ENCODE peak calls at places on chromosomes 4 and X, in five cellular contexts. One of them, this sample, is unnamed.

GRCh38 chrX:118178450-118178849 is 61.8 kb upstream of the KLHL13 start:
- DNase-seq in HEK293T: no peak
- DNase-seq in SK-N-SH: no peak
- DNase-seq in K562: no peak
- DNase-seq in GM12878: no peak
- DNase-seq in this sample: no peak

GRCh38 chr4:137660211-137660610 is 127.9 kb upstream of the PCDH18 start:
- DNase-seq in HEK293T: no peak
- DNase-seq in SK-N-SH: no peak
- DNase-seq in K562: no peak
- DNase-seq in GM12878: no peak
- DNase-seq in this sample: no peak

GRCh38 chrX:107448625-107449468 is 605 bp upstream of the FRMPD3 start:
- DNase-seq in HEK293T: peak; percentile 48
- DNase-seq in SK-N-SH: peak; percentile 46
- DNase-seq in K562: no peak
- DNase-seq in GM12878: no peak
- DNase-seq in this sample: no peak

GRCh38 chrX:127038065-127038464 is 218.5 kb downstream of the PRR32 start:
- DNase-seq in HEK293T: peak; percentile 7
- DNase-seq in SK-N-SH: no peak
- DNase-seq in K562: no peak
- DNase-seq in GM12878: no peak
- DNase-seq in this sample: no peak

GRCh38 chr4:38677466-38677865 is 13.5 kb downstream of the KLF3 start:
- DNase-seq in HEK293T: no peak
- DNase-seq in SK-N-SH: no peak
- DNase-seq in K562: no peak
- DNase-seq in GM12878: no peak
- DNase-seq in this sample: no peak

GRCh38 chrX:153993079-153993478 is 20.5 kb downstream of the TMEM187 start:
- DNase-seq in HEK293T: no peak
- DNase-seq in SK-N-SH: no peak
- DNase-seq in K562: no peak
- DNase-seq in GM12878: no peak
- DNase-seq in this sample: no peak

GRCh38 chr4:180909279-180909678 is 1333.9 kb upstream of the TENM3 start:
- DNase-seq in HEK293T: peak; percentile 13
- DNase-seq in SK-N-SH: no peak
- DNase-seq in K562: no peak
- DNase-seq in GM12878: no peak
- DNase-seq in this sample: no peak

GRCh38 chr4:53651142-53651720 is 59.9 kb upstream of the LNX1 start:
- DNase-seq in HEK293T: no peak
- DNase-seq in SK-N-SH: no peak
- DNase-seq in K562: no peak
- DNase-seq in GM12878: no peak
- DNase-seq in this sample: no peak

GRCh38 chr4:160318567-160319220 is 1215.8 kb downstream of the RAPGEF2 start:
- DNase-seq in HEK293T: no peak
- DNase-seq in SK-N-SH: no peak
- DNase-seq in K562: no peak
- DNase-seq in GM12878: no peak
- DNase-seq in this sample: no peak

GRCh38 chr4:136355970-136356369 is 1176.3 kb downstream of the PCDH18 start:
- DNase-seq in HEK293T: no peak
- DNase-seq in SK-N-SH: no peak
- DNase-seq in K562: no peak
- DNase-seq in GM12878: no peak
- DNase-seq in this sample: no peak

GRCh38 chr4:33080262-33080661 is 2360.1 kb downstream of the PCDH7 start:
- DNase-seq in HEK293T: no peak
- DNase-seq in SK-N-SH: no peak
- DNase-seq in K562: no peak
- DNase-seq in GM12878: no peak
- DNase-seq in this sample: no peak

GRCh38 chr4:3571921-3572320 is 39.7 kb upstream of the LRPAP1 start:
- DNase-seq in HEK293T: no peak
- DNase-seq in SK-N-SH: no peak
- DNase-seq in K562: no peak
- DNase-seq in GM12878: no peak
- DNase-seq in this sample: no peak

GRCh38 chrX:16671005-16671404 is 21.0 kb downstream of the S100G start:
- DNase-seq in HEK293T: peak; percentile 42
- DNase-seq in SK-N-SH: peak; percentile 60
- DNase-seq in K562: peak; percentile 46
- DNase-seq in GM12878: no peak
- DNase-seq in this sample: peak; percentile 5

GRCh38 chr4:183097251-183098079 is 1.6 kb upstream of the WWC2 start:
- DNase-seq in HEK293T: no peak
- DNase-seq in SK-N-SH: no peak
- DNase-seq in K562: no peak
- DNase-seq in GM12878: no peak
- DNase-seq in this sample: no peak

GRCh38 chr4:184007891-184008290 is 102.8 kb downstream of the STOX2 start:
- DNase-seq in HEK293T: no peak
- DNase-seq in SK-N-SH: no peak
- DNase-seq in K562: no peak
- DNase-seq in GM12878: no peak
- DNase-seq in this sample: no peak

GRCh38 chrX:131729295-131729694 is 185.4 kb downstream of the OR13H1 start:
- DNase-seq in HEK293T: peak; percentile 54
- DNase-seq in SK-N-SH: peak; percentile 63
- DNase-seq in K562: no peak
- DNase-seq in GM12878: peak; percentile 88
- DNase-seq in this sample: no peak

GRCh38 chr4:69057620-69058409 is 38.5 kb upstream of the UGT2B7 start:
- DNase-seq in HEK293T: no peak
- DNase-seq in SK-N-SH: no peak
- DNase-seq in K562: no peak
- DNase-seq in GM12878: no peak
- DNase-seq in this sample: peak; percentile 93

GRCh38 chr4:74628808-74629616 is 165.3 kb downstream of the BTC start:
- DNase-seq in HEK293T: no peak
- DNase-seq in SK-N-SH: no peak
- DNase-seq in K562: no peak
- DNase-seq in GM12878: no peak
- DNase-seq in this sample: no peak

GRCh38 chrX:112877771-112878173 is 37.1 kb upstream of the AMOT start:
- DNase-seq in HEK293T: no peak
- DNase-seq in SK-N-SH: no peak
- DNase-seq in K562: no peak
- DNase-seq in GM12878: no peak
- DNase-seq in this sample: no peak

GRCh38 chr4:53489279-53489889 is 101.9 kb downstream of the LNX1 start:
- DNase-seq in HEK293T: no peak
- DNase-seq in SK-N-SH: no peak
- DNase-seq in K562: peak; percentile 46
- DNase-seq in GM12878: no peak
- DNase-seq in this sample: no peak

GRCh38 chr4:26719954-26720552 is 136.2 kb downstream of the TBC1D19 start:
- DNase-seq in HEK293T: no peak
- DNase-seq in SK-N-SH: peak; percentile 12
- DNase-seq in K562: no peak
- DNase-seq in GM12878: no peak
- DNase-seq in this sample: no peak

GRCh38 chr4:55854132-55854531 is 684 bp downstream of the EXOC1 start:
- DNase-seq in HEK293T: peak; percentile 11
- DNase-seq in SK-N-SH: peak; percentile 14
- DNase-seq in K562: peak; percentile 7
- DNase-seq in GM12878: no peak
- DNase-seq in this sample: no peak

GRCh38 chrX:149371984-149372383 is 133.1 kb downstream of the IDS start:
- DNase-seq in HEK293T: no peak
- DNase-seq in SK-N-SH: no peak
- DNase-seq in K562: no peak
- DNase-seq in GM12878: no peak
- DNase-seq in this sample: no peak

GRCh38 chrX:30680618-30681017 is 27.4 kb downstream of the GK start:
- DNase-seq in HEK293T: no peak
- DNase-seq in SK-N-SH: no peak
- DNase-seq in K562: no peak
- DNase-seq in GM12878: no peak
- DNase-seq in this sample: no peak

GRCh38 chr4:74283614-74284013 is 24.7 kb upstream of the EPGN start:
- DNase-seq in HEK293T: no peak
- DNase-seq in SK-N-SH: no peak
- DNase-seq in K562: no peak
- DNase-seq in GM12878: no peak
- DNase-seq in this sample: no peak

GRCh38 chrX:34586936-34587335 is 70.1 kb downstream of the TMEM47 start:
- DNase-seq in HEK293T: no peak
- DNase-seq in SK-N-SH: no peak
- DNase-seq in K562: no peak
- DNase-seq in GM12878: no peak
- DNase-seq in this sample: no peak

GRCh38 chr4:184288451-184289178 is 70.9 kb upstream of the ENPP6 start:
- DNase-seq in HEK293T: no peak
- DNase-seq in SK-N-SH: no peak
- DNase-seq in K562: no peak
- DNase-seq in GM12878: peak; percentile 91
- DNase-seq in this sample: no peak

GRCh38 chrX:68273887-68274286 is 159.4 kb downstream of the OPHN1 start:
- DNase-seq in HEK293T: no peak
- DNase-seq in SK-N-SH: no peak
- DNase-seq in K562: no peak
- DNase-seq in GM12878: no peak
- DNase-seq in this sample: no peak

GRCh38 chr4:22129454-22130075 is 181.0 kb upstream of the KCNIP4 start:
- DNase-seq in HEK293T: peak; percentile 22
- DNase-seq in SK-N-SH: peak; percentile 25
- DNase-seq in K562: peak; percentile 8
- DNase-seq in GM12878: no peak
- DNase-seq in this sample: peak; percentile 5

GRCh38 chr4:5870701-5871100 is 22.2 kb downstream of the CRMP1 start:
- DNase-seq in HEK293T: no peak
- DNase-seq in SK-N-SH: no peak
- DNase-seq in K562: no peak
- DNase-seq in GM12878: no peak
- DNase-seq in this sample: no peak

DNA sequence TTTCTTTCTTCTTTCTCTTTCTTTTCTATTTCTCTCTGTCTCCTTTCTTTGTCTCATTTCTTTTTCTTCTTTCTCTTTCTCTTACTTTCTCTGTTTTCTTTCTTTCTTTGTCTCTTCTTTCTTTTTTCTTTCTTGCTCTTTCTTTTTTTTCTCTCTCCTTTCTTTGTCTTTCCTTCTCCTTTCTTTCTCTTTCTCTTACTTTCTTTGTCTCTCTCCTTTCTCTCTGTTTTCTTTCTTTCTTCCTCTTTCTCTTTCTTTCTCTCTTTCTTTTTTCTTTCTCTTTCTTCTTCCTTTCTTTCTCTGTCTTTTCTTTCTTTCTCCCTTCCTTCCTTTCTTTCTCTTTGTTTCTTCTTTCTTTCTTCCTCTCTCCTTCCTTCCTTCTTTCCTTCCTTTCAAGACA is 184.8 kb downstream of the CRLF2 start:
- DNase-seq in HEK293T: no peak
- DNase-seq in SK-N-SH: no peak
- DNase-seq in K562: no peak
- DNase-seq in GM12878: no peak
- DNase-seq in this sample: no peak
- TF ChIP-seq FOXM1 in HEK293T: no peak
- TF ChIP-seq FOXM1 in SK-N-SH: no peak
- TF ChIP-seq FOXM1 in K562: no peak
- TF ChIP-seq FOXM1 in GM12878: no peak
- TF ChIP-seq FOXM1 in this sample: no peak

GRCh38 chr4:1240721-1241465 is 8.0 kb downstream of the CTBP1 start:
- DNase-seq in HEK293T: no peak
- DNase-seq in SK-N-SH: peak; percentile 17
- DNase-seq in K562: no peak
- DNase-seq in GM12878: no peak
- DNase-seq in this sample: no peak
- TF ChIP-seq FOXM1 in HEK293T: no peak
- TF ChIP-seq FOXM1 in SK-N-SH: no peak
- TF ChIP-seq FOXM1 in K562: no peak
- TF ChIP-seq FOXM1 in GM12878: no peak
- TF ChIP-seq FOXM1 in this sample: no peak

DNA sequence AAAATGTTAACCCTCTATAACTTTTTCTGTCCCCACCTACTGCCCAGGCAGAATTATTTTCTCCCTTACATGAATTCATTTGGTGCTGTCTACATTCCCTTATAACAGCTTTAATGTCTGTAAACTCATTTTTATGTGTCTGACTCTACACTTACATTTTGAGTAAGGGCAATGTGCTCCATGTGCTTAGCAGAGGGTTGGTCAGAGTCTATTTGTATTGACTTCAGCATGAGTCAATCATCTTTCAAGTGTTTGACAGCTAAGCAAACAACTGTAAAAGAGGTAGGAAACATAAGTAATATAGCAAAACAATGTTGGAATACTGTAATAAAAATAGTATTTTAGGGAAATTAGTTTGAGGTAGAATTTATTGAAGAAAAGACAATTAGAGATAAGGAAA is 6.3 kb downstream of the IL15 start:
- DNase-seq in HEK293T: no peak
- DNase-seq in SK-N-SH: no peak
- DNase-seq in K562: no peak
- DNase-seq in GM12878: no peak
- DNase-seq in this sample: no peak
- TF ChIP-seq FOXM1 in HEK293T: no peak
- TF ChIP-seq FOXM1 in SK-N-SH: no peak
- TF ChIP-seq FOXM1 in K562: no peak
- TF ChIP-seq FOXM1 in GM12878: no peak
- TF ChIP-seq FOXM1 in this sample: no peak

GRCh38 chr4:145909331-145909730 is 29.3 kb downstream of the ZNF827 start:
- DNase-seq in HEK293T: peak; percentile 48
- DNase-seq in SK-N-SH: peak; percentile 20
- DNase-seq in K562: peak; percentile 55
- DNase-seq in GM12878: no peak
- DNase-seq in this sample: no peak
- TF ChIP-seq FOXM1 in HEK293T: no peak
- TF ChIP-seq FOXM1 in SK-N-SH: no peak
- TF ChIP-seq FOXM1 in K562: no peak
- TF ChIP-seq FOXM1 in GM12878: no peak
- TF ChIP-seq FOXM1 in this sample: no peak

This sample was measured in HepG2.